ENCODE peak calls at places on chromosomes 6 and 20, in five cellular contexts. Q is hepatic stellate cell, L is adrenal gland, K is RWPE2, M is AG09309. P is an unnamed sample.

GRCh38 chr6:3159805-3160781 is 2.7 kb upstream of the TUBB2A start:
- DNase-seq in Q (no peak), L (peak), K (no peak), M (no peak), P (no peak)

GRCh38 chr20:17430515-17430914 is 100.7 kb downstream of the BFSP1 start:
- DNase-seq in Q (no peak), L (no peak), K (no peak), M (no peak), P (no peak)

GRCh38 chr6:4401408-4402367 is 266.3 kb upstream of the ECI2 start:
- DNase-seq in Q (no peak), L (peak), K (no peak), M (no peak), P (no peak)

GRCh38 chr6:140708386-140708785 is 1333.9 kb upstream of the CITED2 start:
- DNase-seq in Q (no peak), L (no peak), K (no peak), M (no peak), P (no peak)

GRCh38 chr6:16966821-16967817 is 134.7 kb upstream of the STMND1 start:
- DNase-seq in Q (no peak), L (peak), K (no peak), M (no peak), P (no peak)

GRCh38 chr6:104940238-104940880 is 16.5 kb upstream of the LIN28B start:
- DNase-seq in Q (no peak), L (no peak), K (no peak), M (no peak), P (no peak)

GRCh38 chr20:4151991-4152695 is 136.8 kb upstream of the RNF24 start:
- DNase-seq in Q (peak), L (no peak), K (peak), M (peak), P (no peak)

GRCh38 chr6:7691675-7692452 is 34.0 kb upstream of the BMP6 start:
- DNase-seq in Q (peak), L (peak), K (peak), M (peak), P (peak)

GRCh38 chr6:139373928-139374356 is 506 bp downstream of the CITED2 start:
- DNase-seq in Q (no peak), L (no peak), K (no peak), M (no peak), P (no peak)

GRCh38 chr20:31454374-31454773 is 13.9 kb downstream of the DEFB123 start:
- DNase-seq in Q (no peak), L (no peak), K (no peak), M (no peak), P (no peak)

GRCh38 chr20:9018346-9018745 is 50.5 kb upstream of the PLCB4 start:
- DNase-seq in Q (no peak), L (no peak), K (no peak), M (no peak), P (no peak)

GRCh38 chr6:134870677-134871498 is 79.0 kb downstream of the ALDH8A1 start:
- DNase-seq in Q (no peak), L (no peak), K (no peak), M (no peak), P (no peak)

GRCh38 chr20:57582432-57583288 is 21.8 kb downstream of the PCK1 start:
- DNase-seq in Q (no peak), L (peak), K (peak), M (no peak), P (peak)

GRCh38 chr20:5145365-5146301 is 18.8 kb downstream of the CDS2 start:
- DNase-seq in Q (no peak), L (no peak), K (no peak), M (no peak), P (no peak)

GRCh38 chr6:26394289-26394688 is 7.8 kb upstream of the BTN3A1 start:
- DNase-seq in Q (peak), L (no peak), K (no peak), M (no peak), P (no peak)

GRCh38 chr6:126107475-126108121 is 121.3 kb downstream of the TRMT11 start:
- DNase-seq in Q (no peak), L (no peak), K (no peak), M (no peak), P (no peak)

GRCh38 chr20:51533291-51534172 is 9.0 kb downstream of the NFATC2 start:
- DNase-seq in Q (peak), L (no peak), K (no peak), M (no peak), P (peak)

GRCh38 chr6:77092971-77093370 is 370.3 kb downstream of the HTR1B start:
- DNase-seq in Q (peak), L (no peak), K (no peak), M (peak), P (no peak)

GRCh38 chr6:155380666-155381332 is 66.5 kb upstream of the TFB1M start:
- DNase-seq in Q (no peak), L (no peak), K (no peak), M (no peak), P (no peak)

GRCh38 chr20:21705466-21706344 is at the start of gene PAX1:
- DNase-seq in Q (no peak), L (no peak), K (no peak), M (no peak), P (no peak)

GRCh38 chr6:16633961-16634360 is 127.3 kb downstream of the ATXN1 start:
- DNase-seq in Q (no peak), L (no peak), K (no peak), M (no peak), P (no peak)

GRCh38 chr6:12545141-12545540 is 171.4 kb upstream of the PHACTR1 start:
- DNase-seq in Q (no peak), L (no peak), K (no peak), M (no peak), P (no peak)

GRCh38 chr20:10427060-10427692 is 6.8 kb downstream of the MKKS start:
- DNase-seq in Q (peak), L (peak), K (no peak), M (peak), P (no peak)

GRCh38 chr6:41697902-41698349 is 37.5 kb downstream of the TFEB start:
- DNase-seq in Q (peak), L (no peak), K (no peak), M (no peak), P (no peak)

GRCh38 chr6:144315981-144316865 is 31.1 kb downstream of the UTRN start:
- DNase-seq in Q (no peak), L (no peak), K (no peak), M (no peak), P (no peak)

GRCh38 chr6:125537090-125537489 is 212.3 kb upstream of the HEY2 start:
- DNase-seq in Q (no peak), L (no peak), K (no peak), M (no peak), P (no peak)

GRCh38 chr20:35463455-35464300 is 8.3 kb downstream of the CEP250 start:
- DNase-seq in Q (peak), L (peak), K (peak), M (peak), P (peak)

GRCh38 chr20:3739054-3739925 is 6.8 kb downstream of the HSPA12B start:
- DNase-seq in Q (no peak), L (no peak), K (no peak), M (no peak), P (no peak)

GRCh38 chr20:20167704-20168103 is 115.4 kb downstream of the CFAP61 start:
- DNase-seq in Q (no peak), L (no peak), K (no peak), M (no peak), P (no peak)